ENCODE peak calls at places on chromosome 2, in eight cellular contexts. H is GM23338; E is IMR-90; G is CD8-positive, alpha-beta T cell; P is A549; D is cardiac muscle cell; C is upper lobe of right lung; A is GM12878. Y is an unnamed sample.

GRCh38 chr2:219998099-219998498 is 370.7 kb downstream of the SLC4A3 start:
- DNase-seq in G (no peak), E (no peak), A (no peak), C (no peak), P (no peak), D (no peak), H (peak; percentile 36), Y (no peak)

GRCh38 chr2:65437392-65438135 is 5.2 kb upstream of the SPRED2 start:
- DNase-seq in A (no peak), D (no peak), H (peak; percentile 77), E (no peak), C (no peak), P (no peak), G (no peak), Y (no peak)

GRCh38 chr2:219560893-219561178 is 10.5 kb downstream of the OBSL1 start:
- DNase-seq in H (no peak), P (no peak), A (no peak), G (no peak), E (no peak), D (no peak), C (no peak), Y (no peak)

GRCh38 chr2:239819091-239819973 is 205.8 kb downstream of the NDUFA10 start:
- DNase-seq in G (peak; percentile 9), D (no peak), A (no peak), C (peak; percentile 51), E (no peak), P (no peak), H (no peak), Y (no peak)

GRCh38 chr2:134360750-134361487 is 107.0 kb downstream of the MGAT5 start:
- DNase-seq in C (no peak), E (no peak), P (no peak), A (no peak), G (no peak), D (no peak), H (no peak), Y (no peak)

GRCh38 chr2:73933194-73933593 is 6.5 kb downstream of the DGUOK start:
- DNase-seq in P (no peak), E (peak; percentile 27), A (no peak), C (no peak), D (no peak), H (no peak), G (no peak), Y (no peak)

GRCh38 chr2:89833116-89833779 is 1141.8 kb downstream of the RPIA start:
- DNase-seq in P (no peak), E (peak; percentile 46), C (no peak), G (no peak), H (peak; percentile 6), D (no peak), A (no peak), Y (no peak)

GRCh38 chr2:216596986-216597509 is 36.2 kb upstream of the IGFBP2 start:
- DNase-seq in D (no peak), A (no peak), G (no peak), P (no peak), C (no peak), E (no peak), H (no peak), Y (no peak)

GRCh38 chr2:2845796-2846315 is 514.8 kb upstream of the MYT1L start:
- DNase-seq in G (no peak), C (peak; percentile 40), P (no peak), D (no peak), A (no peak), H (no peak), E (no peak), Y (peak; percentile 7)

GRCh38 chr2:108637304-108637669 is 82.0 kb upstream of the RANBP2 start:
- DNase-seq in E (peak; percentile 96), A (peak; percentile 46), P (no peak), H (no peak), C (no peak), G (no peak), D (peak; percentile 89), Y (no peak)

GRCh38 chr2:43823751-43824150 is 14.9 kb downstream of the ABCG5 start:
- DNase-seq in A (no peak), D (no peak), E (no peak), G (no peak), C (no peak), P (no peak), H (no peak), Y (no peak)

GRCh38 chr2:43825841-43826240 is 12.8 kb downstream of the ABCG5 start:
- DNase-seq in H (no peak), A (no peak), D (no peak), G (no peak), P (no peak), C (no peak), E (no peak), Y (no peak)

GRCh38 chr2:43824512-43824911 is 14.1 kb downstream of the ABCG5 start:
- DNase-seq in D (no peak), P (no peak), G (no peak), H (no peak), A (no peak), C (no peak), E (no peak), Y (no peak)

GRCh38 chr2:43824951-43825493 is 13.6 kb downstream of the ABCG5 start:
- DNase-seq in A (no peak), E (no peak), G (no peak), D (no peak), C (no peak), H (no peak), P (no peak), Y (no peak)

DNA sequence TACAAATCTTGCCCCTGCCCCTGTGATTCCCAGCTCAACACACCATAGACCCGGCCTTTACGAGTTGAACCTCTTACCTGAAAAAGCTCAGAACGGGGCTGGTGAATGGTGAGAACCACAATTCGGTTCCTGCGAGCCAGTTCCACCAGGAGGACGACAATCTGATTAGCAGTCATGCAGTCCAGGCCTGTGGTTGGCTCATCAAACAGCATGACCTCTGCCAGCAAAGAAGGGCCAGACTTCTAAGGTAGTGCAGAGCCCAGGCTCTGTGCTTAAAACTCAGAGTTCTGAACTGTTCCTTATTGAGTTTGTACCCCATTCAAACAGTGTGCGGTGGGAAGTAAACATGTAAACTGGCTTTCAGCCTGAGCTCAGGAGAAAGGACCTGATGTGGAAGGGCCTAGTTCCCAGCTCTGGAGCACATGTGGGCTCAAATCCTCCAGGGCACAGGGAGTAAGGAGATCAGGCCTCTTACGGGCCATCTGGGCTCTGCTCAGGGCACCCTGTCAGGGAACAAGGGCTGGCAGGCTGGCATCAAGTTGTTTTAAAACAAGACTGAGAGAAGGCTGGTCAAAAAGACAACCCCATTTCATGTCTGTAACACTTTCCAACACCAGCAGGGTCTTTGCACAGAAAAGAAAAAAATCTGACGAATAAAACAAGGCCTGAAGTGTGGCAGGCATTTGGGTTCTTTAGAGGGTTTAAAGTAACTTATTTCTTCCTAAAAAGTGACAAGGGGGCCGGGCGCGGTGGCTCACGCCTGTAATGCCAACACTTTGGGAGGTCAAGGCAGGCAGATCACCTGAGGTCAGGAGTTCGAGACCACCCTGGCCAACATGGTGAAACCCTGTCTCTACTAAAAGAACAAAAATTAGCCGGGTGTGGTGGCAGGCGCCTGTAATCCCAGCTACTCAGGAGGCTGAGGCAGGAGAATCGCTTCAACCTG is 12.1 kb downstream of the ABCG5 start:
- DNase-seq in D (no peak), E (no peak), G (no peak), H (no peak), C (no peak), A (no peak), P (no peak), Y (no peak)
- H3K27ac ChIP-seq in D (no peak overlapping the region), E (no peak overlapping the region), G (no peak overlapping the region), H (no peak overlapping the region), C (no peak overlapping the region), A (no peak overlapping the region), P (no peak overlapping the region), Y (no peak overlapping the region)

GRCh38 chr2:45578056-45578843 is 32.8 kb downstream of the SRBD1 start:
- DNase-seq in P (peak; percentile 15), G (no peak), D (peak; percentile 21), A (no peak), E (peak; percentile 59), H (peak; percentile 79), C (no peak), Y (no peak)
- TF ChIP-seq CTCF in P (peak; percentile 36), G (peak; percentile 54), D (peak; percentile 48), A (no peak), E (peak; percentile 61), H (peak; percentile 78), C (peak; percentile 39), Y (peak; percentile 64)

GRCh38 chr2:54984476-54984875 is 65.8 kb downstream of the RTN4 start:
- DNase-seq in E (no peak), D (no peak), P (no peak), C (no peak), G (no peak), A (no peak), H (no peak), Y (peak; percentile 76)
- H3K4me1 ChIP-seq in E (peaks cover 12% of the 10 kb centered on the region), D (peaks cover 4% of the 10 kb centered on the region), P (peaks cover 53% of the 10 kb centered on the region), C (peaks cover 34% of the 10 kb centered on the region), G (peaks cover 2% of the 10 kb centered on the region), A (no peaks in the 10 kb centered on the region), H (peaks cover 15% of the 10 kb centered on the region), Y (peaks cover 44% of the 10 kb centered on the region)

GRCh38 chr2:71693286-71694270 is 240.2 kb downstream of the DYSF start:
- DNase-seq in H (no peak), A (no peak), P (no peak), C (peak; percentile 30), G (no peak), E (no peak), D (no peak), Y (no peak)
- H3K27ac ChIP-seq in H (no peak overlapping the region), A (no peak overlapping the region), P (no peak overlapping the region), C (no peak overlapping the region), G (no peak overlapping the region), E (no peak overlapping the region), D (no peak overlapping the region), Y (no peak overlapping the region)

GRCh38 chr2:175626796-175627195 is 375.3 kb downstream of the LNPK start:
- DNase-seq in G (no peak), P (no peak), H (no peak), E (no peak), C (no peak), A (no peak), D (no peak), Y (no peak)
- TF ChIP-seq CTCF in G (no peak), P (no peak), H (no peak), E (no peak), C (no peak), A (no peak), D (no peak), Y (no peak)

GRCh38 chr2:150468350-150468960 is 19.0 kb downstream of the RND3 start:
- DNase-seq in A (no peak), C (no peak), D (no peak), E (peak; percentile 19), G (no peak), H (no peak), P (no peak), Y (no peak)
- H3K4me1 ChIP-seq in A (no peaks in the 10 kb centered on the region), C (peaks cover 9% of the 10 kb centered on the region), D (no peaks in the 10 kb centered on the region), E (peaks cover 9% of the 10 kb centered on the region), G (no peaks in the 10 kb centered on the region), H (no peaks in the 10 kb centered on the region), P (peaks cover 78% of the 10 kb centered on the region), Y (peaks cover 38% of the 10 kb centered on the region)

Y was measured in foreskin keratinocyte.